ENCODE peak calls at places on chromosomes 13 and 19, in seven cellular contexts. B is ovary, K is HepG2, X is uterus, W is IMR-90, S is tibial nerve, V is stomach. H is an unnamed sample.

GRCh38 chr13:26236306-26236705 is 14.2 kb upstream of the RNF6 start:
- DNase-seq in B (no peak), K (no peak), V (no peak), S (no peak), X (no peak), W (no peak), H (no peak)

GRCh38 chr19:6274756-6275155 is 5.0 kb downstream of the MLLT1 start:
- DNase-seq in V (no peak), S (no peak), X (no peak), K (no peak), W (no peak), B (no peak), H (no peak)

GRCh38 chr13:112587359-112587766 is 590 bp downstream of the TUBGCP3 start:
- DNase-seq in S (peak; percentile 62), B (peak; percentile 94), X (peak; percentile 89), W (peak; percentile 86), K (peak; percentile 72), V (peak; percentile 82), H (peak; percentile 93)

GRCh38 chr13:31476753-31477152 is 262.6 kb upstream of the RXFP2 start:
- DNase-seq in X (no peak), S (no peak), V (no peak), K (no peak), W (no peak), B (no peak), H (no peak)

GRCh38 chr19:5536337-5536894 is 31.3 kb downstream of the TINCR start:
- DNase-seq in B (peak; percentile 46), W (peak; percentile 33), S (no peak), V (peak; percentile 84), X (no peak), K (no peak), H (no peak)

GRCh38 chr13:74158028-74158427 is 23.8 kb upstream of the KLF12 start:
- DNase-seq in W (peak; percentile 47), K (no peak), B (peak; percentile 25), V (no peak), S (no peak), X (no peak), H (no peak)

GRCh38 chr19:29843180-29844051 is 31.6 kb downstream of the CCNE1 start:
- DNase-seq in K (no peak), X (no peak), B (peak; percentile 58), W (no peak), V (no peak), S (peak; percentile 6), H (peak; percentile 88)

GRCh38 chr13:41650706-41651105 is 193.4 kb downstream of the RGCC start:
- DNase-seq in S (no peak), W (no peak), B (no peak), V (no peak), K (no peak), X (no peak), H (no peak)

GRCh38 chr19:1730157-1730556 is 23.1 kb upstream of the ONECUT3 start:
- DNase-seq in K (no peak), B (no peak), X (no peak), V (no peak), W (no peak), S (no peak), H (no peak)

GRCh38 chr13:33257786-33258185 is 27.8 kb downstream of the STARD13 start:
- DNase-seq in V (no peak), W (no peak), X (no peak), K (no peak), S (no peak), B (no peak), H (no peak)

GRCh38 chr13:106186366-106187030 is 349.0 kb downstream of the EFNB2 start:
- DNase-seq in V (no peak), S (no peak), B (no peak), X (no peak), W (peak; percentile 9), K (no peak), H (no peak)

GRCh38 chr19:28377077-28377476 is 835.9 kb downstream of the UQCRFS1 start:
- DNase-seq in W (no peak), X (no peak), K (no peak), B (no peak), V (no peak), S (no peak), H (no peak)

GRCh38 chr19:6393982-6394412 is 1.0 kb upstream of the GTF2F1 start:
- DNase-seq in X (no peak), K (no peak), B (no peak), V (no peak), S (no peak), W (no peak), H (no peak)

GRCh38 chr19:6039541-6040225 is 61.7 kb upstream of the RANBP3 start:
- DNase-seq in K (no peak), V (no peak), W (no peak), X (no peak), B (no peak), S (no peak), H (no peak)

GRCh38 chr19:50705422-50706019 is 14.1 kb downstream of the SHANK1 start:
- DNase-seq in W (peak; percentile 76), K (peak; percentile 18), X (no peak), B (no peak), V (no peak), S (no peak), H (no peak)

GRCh38 chr19:15466851-15467733 is 2.7 kb upstream of the RASAL3 start:
- DNase-seq in X (no peak), W (peak; percentile 43), S (no peak), V (no peak), K (no peak), B (no peak), H (peak; percentile 67)

GRCh38 chr13:36559388-36559787 is 114.4 kb upstream of the SERTM1 start:
- DNase-seq in W (no peak), X (no peak), S (no peak), K (no peak), V (no peak), B (no peak), H (no peak)

GRCh38 chr19:48330012-48330681 is 4.8 kb downstream of the EMP3 start:
- DNase-seq in V (peak; percentile 86), X (peak; percentile 81), K (no peak), W (no peak), S (peak; percentile 32), B (peak; percentile 80), H (peak; percentile 94)

GRCh38 chr19:48321622-48322591 is 3.4 kb upstream of the EMP3 start:
- DNase-seq in S (peak; percentile 98), V (peak; percentile 99), K (peak; percentile 21), B (peak; percentile 100), W (peak; percentile 98), X (peak; percentile 99), H (peak; percentile 100)

GRCh38 chr19:48321372-48321621 is 4.1 kb upstream of the EMP3 start:
- DNase-seq in W (peak; percentile 77), V (peak; percentile 99), B (peak; percentile 99), S (peak; percentile 94), X (peak; percentile 99), K (no peak), H (peak; percentile 100)

GRCh38 chr19:48329167-48329891 is 4.0 kb downstream of the EMP3 start:
- DNase-seq in B (no peak), W (peak; percentile 59), S (no peak), X (peak; percentile 60), K (no peak), V (no peak), H (no peak)

GRCh38 chr19:48325265-48325910 is at the start of gene EMP3:
- DNase-seq in B (peak; percentile 88), K (no peak), X (peak; percentile 91), V (peak; percentile 69), W (peak; percentile 92), S (peak; percentile 79), H (peak; percentile 93)
- TF ChIP-seq POLR2A in B (peak; percentile 73), K (no peak), X (peak; percentile 54), V (no peak), W (peak; percentile 94), S (peak; percentile 50), H (peak; percentile 65)

GRCh38 chr19:40809358-40810086 is 10.5 kb downstream of the EGLN2 start:
- DNase-seq in B (no peak), S (no peak), X (peak; percentile 36), K (no peak), V (no peak), W (no peak), H (peak; percentile 81)
- H3K4me1 ChIP-seq in B (peaks cover 32% of the 10 kb centered on the region), S (peaks cover 92% of the 10 kb centered on the region), X (peaks cover 18% of the 10 kb centered on the region), K (peaks cover 6% of the 10 kb centered on the region), V (peaks cover 87% of the 10 kb centered on the region), W (peaks cover 15% of the 10 kb centered on the region), H (peaks cover 76% of the 10 kb centered on the region)

DNA sequence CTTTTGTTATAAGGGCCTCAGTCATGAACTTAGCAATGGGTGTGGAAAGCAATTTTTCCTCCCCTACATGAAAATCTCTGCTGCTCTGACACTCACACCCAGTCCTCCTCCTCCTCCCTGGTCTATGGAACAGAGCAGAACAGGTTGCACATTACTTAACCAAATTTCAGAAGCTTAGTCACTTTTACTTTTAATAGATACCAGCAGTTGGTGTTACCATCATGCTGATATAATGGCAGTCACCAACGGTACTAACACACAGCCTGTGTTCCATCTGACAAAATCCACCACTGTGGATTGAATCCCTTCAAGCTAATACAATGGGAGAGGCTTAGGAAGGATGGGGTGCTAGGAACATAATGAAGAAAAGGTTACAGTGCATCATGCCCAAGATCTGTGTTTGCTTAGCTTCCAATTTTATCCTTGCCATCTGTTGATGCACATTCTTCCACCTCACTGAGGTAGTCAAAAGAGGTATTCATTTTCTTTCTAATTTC is 9.8 kb downstream of the TPT1 start:
- DNase-seq in S (no peak), W (no peak), X (no peak), B (no peak), V (no peak), K (no peak), H (no peak)
- TF ChIP-seq POLR2A in S (no peak), W (no peak), X (no peak), B (no peak), V (no peak), K (peak; percentile 40), H (no peak)

GRCh38 chr13:97321101-97321500 is 99.0 kb downstream of the MBNL2 start:
- DNase-seq in V (no peak), B (no peak), S (no peak), W (no peak), X (no peak), K (no peak), H (no peak)

GRCh38 chr13:97322740-97323342 is 100.7 kb downstream of the MBNL2 start:
- DNase-seq in B (no peak), X (no peak), S (no peak), V (no peak), W (peak; percentile 78), K (no peak), H (no peak)

GRCh38 chr13:97319088-97319487 is 97.0 kb downstream of the MBNL2 start:
- DNase-seq in B (no peak), V (no peak), W (peak; percentile 54), S (no peak), K (no peak), X (no peak), H (no peak)

GRCh38 chr13:97324115-97324514 is 102.0 kb downstream of the MBNL2 start:
- DNase-seq in V (no peak), W (no peak), S (no peak), X (no peak), K (no peak), B (no peak), H (no peak)

DNA sequence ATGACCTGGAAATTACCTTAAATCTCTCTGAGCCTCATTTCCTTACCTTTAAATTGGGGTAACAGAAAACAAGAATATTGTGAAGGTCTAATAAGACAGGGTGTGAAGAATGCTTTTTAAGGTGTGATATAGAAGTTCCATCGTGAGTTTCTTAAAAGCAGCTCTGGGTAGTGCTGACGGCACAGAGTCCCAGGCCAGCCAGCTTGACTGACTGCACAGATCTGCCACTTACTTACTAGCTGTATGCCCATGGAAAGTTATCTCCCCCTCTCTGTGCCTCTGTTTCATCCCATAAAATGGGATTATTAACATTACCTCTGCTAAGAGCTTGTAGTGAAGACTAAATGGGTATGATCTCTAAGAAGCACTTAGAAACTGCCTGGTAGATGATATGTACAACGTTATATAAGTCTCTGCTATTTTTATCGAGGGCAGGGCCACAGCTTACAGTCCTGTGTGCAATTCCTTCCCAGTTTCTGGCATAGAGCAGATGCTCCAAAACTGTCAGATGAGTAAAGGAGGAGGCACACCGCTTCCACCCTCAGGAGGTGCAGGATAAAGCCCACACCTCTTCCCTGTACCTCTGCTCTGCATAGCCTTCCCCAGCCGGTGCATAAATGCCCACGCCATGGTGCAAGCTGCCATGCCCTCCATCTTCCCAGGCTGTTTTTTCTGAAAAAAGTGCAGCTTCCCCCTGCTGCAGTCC is 99.6 kb downstream of the MBNL2 start:
- DNase-seq in X (no peak), W (no peak), V (no peak), B (no peak), K (no peak), S (no peak), H (no peak)
- H3K4me1 ChIP-seq in X (no peaks in the 10 kb centered on the region), W (peaks cover 32% of the 10 kb centered on the region), V (peaks cover 71% of the 10 kb centered on the region), B (peaks cover 14% of the 10 kb centered on the region), K (peaks cover 19% of the 10 kb centered on the region), S (peaks cover 94% of the 10 kb centered on the region), H (no peaks in the 10 kb centered on the region)